ENCODE peak calls at places on chromosomes 5 and 9, in ten cellular contexts. One of them, this sample, is unnamed.

GRCh38 chr9:76610009-76610352 is 151.0 kb downstream of the GCNT1 start:
- DNase-seq in lung: peak; percentile 41
- DNase-seq in HCT116: no peak
- DNase-seq in CD8-positive, alpha-beta T cell: no peak
- DNase-seq in MM.1S: no peak
- DNase-seq in sigmoid colon: peak; percentile 91
- DNase-seq in WERI-Rb-1: no peak
- DNase-seq in GM12865: no peak
- DNase-seq in DND-41: no peak
- DNase-seq in GM23338: no peak
- DNase-seq in this sample: peak; percentile 39

GRCh38 chr5:28399211-28399610 is 1360.8 kb upstream of the CDH9 start:
- DNase-seq in DND-41: no peak
- DNase-seq in MM.1S: peak; percentile 60
- DNase-seq in CD8-positive, alpha-beta T cell: no peak
- DNase-seq in sigmoid colon: no peak
- DNase-seq in HCT116: no peak
- DNase-seq in WERI-Rb-1: no peak
- DNase-seq in GM12865: no peak
- DNase-seq in lung: no peak
- DNase-seq in GM23338: no peak
- DNase-seq in this sample: no peak

GRCh38 chr5:2207966-2208544 is 325.3 kb upstream of the IRX4 start:
- DNase-seq in HCT116: no peak
- DNase-seq in DND-41: no peak
- DNase-seq in sigmoid colon: no peak
- DNase-seq in lung: peak; percentile 29
- DNase-seq in GM23338: peak; percentile 74
- DNase-seq in CD8-positive, alpha-beta T cell: no peak
- DNase-seq in WERI-Rb-1: peak; percentile 72
- DNase-seq in MM.1S: peak; percentile 21
- DNase-seq in GM12865: no peak
- DNase-seq in this sample: no peak

GRCh38 chr9:81825831-81826540 is 102.2 kb upstream of the SPATA31D4 start:
- DNase-seq in MM.1S: no peak
- DNase-seq in GM12865: no peak
- DNase-seq in HCT116: no peak
- DNase-seq in CD8-positive, alpha-beta T cell: no peak
- DNase-seq in WERI-Rb-1: no peak
- DNase-seq in GM23338: no peak
- DNase-seq in DND-41: no peak
- DNase-seq in lung: no peak
- DNase-seq in sigmoid colon: no peak
- DNase-seq in this sample: no peak

GRCh38 chr5:100904259-100904822 is 1.3 kb upstream of the ST8SIA4 start:
- DNase-seq in HCT116: no peak
- DNase-seq in WERI-Rb-1: no peak
- DNase-seq in MM.1S: peak; percentile 76
- DNase-seq in lung: peak; percentile 32
- DNase-seq in GM23338: peak; percentile 39
- DNase-seq in GM12865: peak; percentile 86
- DNase-seq in DND-41: peak; percentile 80
- DNase-seq in CD8-positive, alpha-beta T cell: peak; percentile 55
- DNase-seq in sigmoid colon: peak; percentile 63
- DNase-seq in this sample: peak; percentile 12

GRCh38 chr5:138792181-138792808 is 39.1 kb downstream of the CTNNA1 start:
- DNase-seq in HCT116: no peak
- DNase-seq in GM23338: no peak
- DNase-seq in DND-41: no peak
- DNase-seq in sigmoid colon: no peak
- DNase-seq in GM12865: no peak
- DNase-seq in MM.1S: no peak
- DNase-seq in lung: no peak
- DNase-seq in CD8-positive, alpha-beta T cell: no peak
- DNase-seq in WERI-Rb-1: no peak
- DNase-seq in this sample: no peak

GRCh38 chr5:32794086-32794485 is 83.0 kb downstream of the NPR3 start:
- DNase-seq in MM.1S: no peak
- DNase-seq in DND-41: no peak
- DNase-seq in HCT116: no peak
- DNase-seq in sigmoid colon: no peak
- DNase-seq in CD8-positive, alpha-beta T cell: no peak
- DNase-seq in WERI-Rb-1: no peak
- DNase-seq in GM23338: peak; percentile 32
- DNase-seq in lung: no peak
- DNase-seq in GM12865: no peak
- DNase-seq in this sample: no peak

GRCh38 chr5:15904894-15905805 is 274.4 kb downstream of the MARCHF11 start:
- DNase-seq in sigmoid colon: no peak
- DNase-seq in GM12865: no peak
- DNase-seq in CD8-positive, alpha-beta T cell: no peak
- DNase-seq in WERI-Rb-1: no peak
- DNase-seq in MM.1S: no peak
- DNase-seq in DND-41: no peak
- DNase-seq in HCT116: no peak
- DNase-seq in GM23338: no peak
- DNase-seq in lung: no peak
- DNase-seq in this sample: no peak

GRCh38 chr9:4932681-4933080 is 52.4 kb upstream of the JAK2 start:
- DNase-seq in DND-41: no peak
- DNase-seq in lung: no peak
- DNase-seq in WERI-Rb-1: no peak
- DNase-seq in sigmoid colon: no peak
- DNase-seq in CD8-positive, alpha-beta T cell: no peak
- DNase-seq in MM.1S: no peak
- DNase-seq in GM23338: no peak
- DNase-seq in GM12865: no peak
- DNase-seq in HCT116: no peak
- DNase-seq in this sample: no peak

GRCh38 chr9:4934976-4935672 is 49.9 kb upstream of the JAK2 start:
- DNase-seq in GM12865: no peak
- DNase-seq in MM.1S: no peak
- DNase-seq in sigmoid colon: no peak
- DNase-seq in lung: no peak
- DNase-seq in DND-41: no peak
- DNase-seq in HCT116: no peak
- DNase-seq in GM23338: no peak
- DNase-seq in CD8-positive, alpha-beta T cell: no peak
- DNase-seq in WERI-Rb-1: no peak
- DNase-seq in this sample: peak; percentile 15

GRCh38 chr9:4936277-4936676 is 48.8 kb upstream of the JAK2 start:
- DNase-seq in sigmoid colon: no peak
- DNase-seq in WERI-Rb-1: no peak
- DNase-seq in lung: no peak
- DNase-seq in GM12865: peak; percentile 56
- DNase-seq in MM.1S: peak; percentile 36
- DNase-seq in GM23338: no peak
- DNase-seq in HCT116: no peak
- DNase-seq in CD8-positive, alpha-beta T cell: no peak
- DNase-seq in DND-41: no peak
- DNase-seq in this sample: no peak

GRCh38 chr9:4933861-4934260 is 51.2 kb upstream of the JAK2 start:
- DNase-seq in HCT116: no peak
- DNase-seq in lung: no peak
- DNase-seq in CD8-positive, alpha-beta T cell: no peak
- DNase-seq in GM12865: no peak
- DNase-seq in sigmoid colon: no peak
- DNase-seq in WERI-Rb-1: no peak
- DNase-seq in DND-41: no peak
- DNase-seq in MM.1S: no peak
- DNase-seq in GM23338: no peak
- DNase-seq in this sample: no peak

GRCh38 chr9:4933177-4933576 is 51.9 kb upstream of the JAK2 start:
- DNase-seq in DND-41: no peak
- DNase-seq in GM23338: no peak
- DNase-seq in CD8-positive, alpha-beta T cell: no peak
- DNase-seq in lung: no peak
- DNase-seq in HCT116: no peak
- DNase-seq in MM.1S: no peak
- DNase-seq in WERI-Rb-1: no peak
- DNase-seq in sigmoid colon: no peak
- DNase-seq in GM12865: no peak
- DNase-seq in this sample: peak; percentile 26
- H3K4me3 ChIP-seq in DND-41: no peak overlapping the region
- H3K4me3 ChIP-seq in GM23338: no peak overlapping the region
- H3K4me3 ChIP-seq in CD8-positive, alpha-beta T cell: no peak overlapping the region
- H3K4me3 ChIP-seq in lung: no peak overlapping the region
- H3K4me3 ChIP-seq in HCT116: no peak overlapping the region
- H3K4me3 ChIP-seq in MM.1S: no peak overlapping the region
- H3K4me3 ChIP-seq in WERI-Rb-1: no peak overlapping the region
- H3K4me3 ChIP-seq in sigmoid colon: no peak overlapping the region
- H3K4me3 ChIP-seq in GM12865: no peak overlapping the region
- H3K4me3 ChIP-seq in this sample: no peak overlapping the region

GRCh38 chr9:134367061-134367460 is 40.8 kb downstream of the RXRA start:
- DNase-seq in GM23338: no peak
- DNase-seq in lung: no peak
- DNase-seq in HCT116: no peak
- DNase-seq in WERI-Rb-1: no peak
- DNase-seq in sigmoid colon: no peak
- DNase-seq in GM12865: no peak
- DNase-seq in CD8-positive, alpha-beta T cell: no peak
- DNase-seq in MM.1S: no peak
- DNase-seq in DND-41: no peak
- DNase-seq in this sample: no peak

GRCh38 chr9:134367796-134368490 is 41.7 kb downstream of the RXRA start:
- DNase-seq in WERI-Rb-1: peak; percentile 88
- DNase-seq in GM23338: no peak
- DNase-seq in HCT116: no peak
- DNase-seq in GM12865: no peak
- DNase-seq in CD8-positive, alpha-beta T cell: no peak
- DNase-seq in DND-41: no peak
- DNase-seq in MM.1S: peak; percentile 63
- DNase-seq in lung: no peak
- DNase-seq in sigmoid colon: no peak
- DNase-seq in this sample: no peak

GRCh38 chr9:134365115-134365596 is 38.9 kb downstream of the RXRA start:
- DNase-seq in HCT116: no peak
- DNase-seq in MM.1S: no peak
- DNase-seq in GM23338: no peak
- DNase-seq in WERI-Rb-1: no peak
- DNase-seq in CD8-positive, alpha-beta T cell: no peak
- DNase-seq in DND-41: no peak
- DNase-seq in GM12865: no peak
- DNase-seq in lung: no peak
- DNase-seq in sigmoid colon: no peak
- DNase-seq in this sample: no peak

GRCh38 chr9:134365791-134366222 is 39.6 kb downstream of the RXRA start:
- DNase-seq in lung: no peak
- DNase-seq in MM.1S: no peak
- DNase-seq in GM12865: no peak
- DNase-seq in GM23338: peak; percentile 35
- DNase-seq in HCT116: no peak
- DNase-seq in DND-41: peak; percentile 12
- DNase-seq in sigmoid colon: peak; percentile 96
- DNase-seq in CD8-positive, alpha-beta T cell: no peak
- DNase-seq in WERI-Rb-1: peak; percentile 73
- DNase-seq in this sample: peak; percentile 43

DNA sequence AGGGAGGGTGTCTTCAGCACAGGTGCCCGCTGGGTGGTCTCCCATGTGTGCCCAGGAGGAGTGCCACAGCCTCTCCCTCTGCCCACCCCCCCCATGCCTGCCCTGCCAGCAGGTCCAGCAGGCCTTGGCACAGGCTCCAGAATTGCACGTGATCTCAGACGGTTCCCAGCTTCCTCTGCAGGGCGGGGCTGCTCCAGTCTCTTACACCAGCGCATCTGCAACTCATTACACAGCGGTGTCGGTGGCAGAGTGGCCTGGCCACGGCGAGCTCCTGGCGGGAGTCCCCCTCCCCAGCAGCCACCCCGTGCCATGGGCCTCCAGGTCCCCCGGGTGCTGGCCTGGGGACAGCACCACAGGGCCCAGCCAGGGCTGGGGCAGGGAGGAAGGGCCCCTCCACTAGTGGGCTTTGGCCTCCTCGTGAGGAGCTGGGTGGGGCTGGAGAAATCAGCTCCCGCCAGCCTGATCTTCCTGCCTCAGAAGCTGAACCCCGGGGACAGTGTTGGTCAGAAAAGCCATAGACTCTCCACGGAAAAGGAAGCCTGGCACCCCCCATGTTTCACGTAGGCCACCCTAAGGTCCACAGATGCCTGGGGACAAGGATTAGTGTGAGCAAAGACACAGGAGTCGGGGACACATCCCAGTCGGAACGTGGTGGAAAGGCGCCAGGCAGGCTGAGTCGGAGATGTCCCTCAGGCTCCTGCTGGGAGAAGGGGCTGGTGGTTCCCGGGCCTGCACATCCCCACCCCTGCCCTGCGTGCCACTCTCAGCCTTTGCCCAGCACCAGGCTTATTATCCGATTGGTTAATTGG is 40.2 kb downstream of the RXRA start:
- DNase-seq in lung: peak; percentile 90
- DNase-seq in HCT116: no peak
- DNase-seq in CD8-positive, alpha-beta T cell: no peak
- DNase-seq in MM.1S: no peak
- DNase-seq in GM23338: no peak
- DNase-seq in DND-41: no peak
- DNase-seq in GM12865: no peak
- DNase-seq in sigmoid colon: peak; percentile 98
- DNase-seq in WERI-Rb-1: no peak
- DNase-seq in this sample: peak; percentile 82
- TF ChIP-seq CTCF in lung: no peak
- TF ChIP-seq CTCF in HCT116: no peak
- TF ChIP-seq CTCF in CD8-positive, alpha-beta T cell: no peak
- TF ChIP-seq CTCF in MM.1S: no peak
- TF ChIP-seq CTCF in GM23338: no peak
- TF ChIP-seq CTCF in DND-41: no peak
- TF ChIP-seq CTCF in GM12865: no peak
- TF ChIP-seq CTCF in sigmoid colon: no peak
- TF ChIP-seq CTCF in WERI-Rb-1: no peak
- TF ChIP-seq CTCF in this sample: no peak

GRCh38 chr5:52799358-52799982 is 11.8 kb downstream of the ITGA1 start:
- DNase-seq in MM.1S: peak; percentile 18
- DNase-seq in sigmoid colon: peak; percentile 83
- DNase-seq in GM12865: peak; percentile 51
- DNase-seq in lung: peak; percentile 34
- DNase-seq in DND-41: no peak
- DNase-seq in WERI-Rb-1: peak; percentile 26
- DNase-seq in HCT116: no peak
- DNase-seq in CD8-positive, alpha-beta T cell: no peak
- DNase-seq in GM23338: peak; percentile 91
- DNase-seq in this sample: peak; percentile 77
- H3K4me3 ChIP-seq in MM.1S: peak overlapping the region; percentile 81
- H3K4me3 ChIP-seq in sigmoid colon: peak overlapping the region; percentile 55
- H3K4me3 ChIP-seq in GM12865: peak overlapping the region; percentile 66
- H3K4me3 ChIP-seq in lung: peak overlapping the region; percentile 33
- H3K4me3 ChIP-seq in DND-41: peak overlapping the region; percentile 63
- H3K4me3 ChIP-seq in WERI-Rb-1: peak overlapping the region; percentile 89
- H3K4me3 ChIP-seq in HCT116: peak overlapping the region; percentile 93
- H3K4me3 ChIP-seq in CD8-positive, alpha-beta T cell: peak overlapping the region; percentile 81
- H3K4me3 ChIP-seq in GM23338: peak overlapping the region; percentile 72
- H3K4me3 ChIP-seq in this sample: peak overlapping the region; percentile 77

GRCh38 chr5:106876665-106877194 is 794.0 kb downstream of the EFNA5 start:
- DNase-seq in GM12865: peak; percentile 40
- DNase-seq in lung: no peak
- DNase-seq in HCT116: no peak
- DNase-seq in sigmoid colon: no peak
- DNase-seq in GM23338: peak; percentile 64
- DNase-seq in WERI-Rb-1: peak; percentile 25
- DNase-seq in MM.1S: no peak
- DNase-seq in DND-41: peak; percentile 57
- DNase-seq in CD8-positive, alpha-beta T cell: no peak
- DNase-seq in this sample: no peak

GRCh38 chr5:106874974-106875373 is 795.8 kb downstream of the EFNA5 start:
- DNase-seq in GM23338: no peak
- DNase-seq in lung: no peak
- DNase-seq in sigmoid colon: no peak
- DNase-seq in HCT116: no peak
- DNase-seq in MM.1S: peak; percentile 65
- DNase-seq in WERI-Rb-1: no peak
- DNase-seq in GM12865: no peak
- DNase-seq in CD8-positive, alpha-beta T cell: no peak
- DNase-seq in DND-41: no peak
- DNase-seq in this sample: no peak

GRCh38 chr5:106874531-106874930 is 796.2 kb downstream of the EFNA5 start:
- DNase-seq in lung: no peak
- DNase-seq in GM23338: no peak
- DNase-seq in sigmoid colon: no peak
- DNase-seq in MM.1S: no peak
- DNase-seq in WERI-Rb-1: no peak
- DNase-seq in GM12865: no peak
- DNase-seq in HCT116: no peak
- DNase-seq in CD8-positive, alpha-beta T cell: no peak
- DNase-seq in DND-41: no peak
- DNase-seq in this sample: no peak

GRCh38 chr5:106876298-106876622 is 794.5 kb downstream of the EFNA5 start:
- DNase-seq in GM23338: no peak
- DNase-seq in sigmoid colon: no peak
- DNase-seq in WERI-Rb-1: no peak
- DNase-seq in lung: no peak
- DNase-seq in DND-41: no peak
- DNase-seq in CD8-positive, alpha-beta T cell: no peak
- DNase-seq in GM12865: no peak
- DNase-seq in MM.1S: no peak
- DNase-seq in HCT116: no peak
- DNase-seq in this sample: no peak

DNA sequence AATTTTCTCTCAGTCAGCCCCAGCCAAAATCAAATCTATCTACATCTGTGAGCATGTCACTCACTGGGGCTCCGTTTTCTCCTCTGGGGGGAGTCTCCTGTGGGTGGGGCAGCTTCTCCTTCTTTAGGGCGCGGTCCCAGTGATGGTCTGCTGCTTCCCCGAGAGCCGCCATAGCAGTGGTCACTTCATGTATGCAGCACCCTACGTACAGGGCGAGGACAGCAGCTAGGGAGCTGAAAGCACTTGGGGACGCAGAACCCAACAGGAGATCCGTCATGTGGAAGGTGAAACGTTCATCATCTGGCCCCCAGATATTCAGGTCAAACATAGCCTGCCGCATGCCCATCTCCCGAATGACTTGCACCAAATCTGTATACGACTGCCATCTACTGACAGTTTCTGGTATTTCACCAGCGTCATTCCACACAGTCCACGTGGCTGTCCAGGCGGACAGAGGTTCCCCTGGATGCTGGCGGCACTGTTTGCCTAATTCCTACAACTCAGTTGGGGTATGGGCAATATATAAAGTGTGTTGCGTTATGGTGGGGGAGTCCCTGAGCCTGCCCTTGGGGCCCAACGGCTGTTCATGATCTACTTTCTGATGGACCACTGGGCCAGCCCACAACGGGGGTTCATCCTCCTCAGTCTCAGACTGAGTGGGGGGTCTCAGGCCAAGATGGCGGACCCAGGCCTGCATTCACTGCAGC is 795.0 kb downstream of the EFNA5 start:
- DNase-seq in DND-41: no peak
- DNase-seq in HCT116: peak; percentile 35
- DNase-seq in sigmoid colon: no peak
- DNase-seq in MM.1S: peak; percentile 81
- DNase-seq in lung: peak; percentile 32
- DNase-seq in GM12865: peak; percentile 66
- DNase-seq in CD8-positive, alpha-beta T cell: no peak
- DNase-seq in WERI-Rb-1: peak; percentile 71
- DNase-seq in GM23338: peak; percentile 62
- DNase-seq in this sample: peak; percentile 15
- TF ChIP-seq CTCF in DND-41: peak; percentile 58
- TF ChIP-seq CTCF in HCT116: no peak
- TF ChIP-seq CTCF in sigmoid colon: no peak
- TF ChIP-seq CTCF in MM.1S: peak; percentile 86
- TF ChIP-seq CTCF in lung: no peak
- TF ChIP-seq CTCF in GM12865: peak; percentile 39
- TF ChIP-seq CTCF in CD8-positive, alpha-beta T cell: no peak
- TF ChIP-seq CTCF in WERI-Rb-1: peak; percentile 72
- TF ChIP-seq CTCF in GM23338: peak; percentile 79
- TF ChIP-seq CTCF in this sample: peak; percentile 22

This sample was measured in astrocyte of the spinal cord.